ENCODE peak calls at places on chromosomes 4 and X, in six cellular contexts. J, D, Y, N, R and S are unnamed samples.

GRCh38 chr4:177016541-177017141 is 223.9 kb upstream of the VEGFC start:
- DNase-seq in J (peak), D (no peak), Y (no peak), N (no peak), R (no peak), S (no peak)

GRCh38 chr4:38488891-38489861 is 174.8 kb upstream of the KLF3 start:
- DNase-seq in J (no peak), D (no peak), Y (no peak), N (peak), R (no peak), S (no peak)

GRCh38 chrX:352582-353314 is 34.0 kb downstream of the PPP2R3B start:
- DNase-seq in J (no peak), D (no peak), Y (no peak), N (peak), R (no peak), S (no peak)

GRCh38 chr4:16827045-16827444 is 71.4 kb downstream of the LDB2 start:
- DNase-seq in J (no peak), D (no peak), Y (no peak), N (no peak), R (no peak), S (no peak)

GRCh38 chr4:63757919-63758318 is 651.3 kb downstream of the TECRL start:
- DNase-seq in J (no peak), D (no peak), Y (no peak), N (no peak), R (no peak), S (no peak)

GRCh38 chr4:82797591-82798081 is 960 bp downstream of the SCD5 start:
- DNase-seq in J (peak), D (no peak), Y (no peak), N (peak), R (no peak), S (peak)

GRCh38 chrX:46737462-46737861 is 21.5 kb downstream of the SLC9A7 start:
- DNase-seq in J (peak), D (no peak), Y (no peak), N (no peak), R (no peak), S (no peak)

GRCh38 chr4:71261633-71262121 is 77.1 kb upstream of the SLC4A4 start:
- DNase-seq in J (peak), D (no peak), Y (no peak), N (no peak), R (peak), S (no peak)

GRCh38 chrX:47483310-47484268 is 567 bp upstream of the ZNF41 start:
- DNase-seq in J (peak), D (no peak), Y (no peak), N (no peak), R (no peak), S (peak)

GRCh38 chr4:84852081-84852480 is 114.4 kb downstream of the WDFY3 start:
- DNase-seq in J (peak), D (peak), Y (no peak), N (no peak), R (no peak), S (no peak)

GRCh38 chr4:8340721-8341680 is 71.4 kb downstream of the HTRA3 start:
- DNase-seq in J (no peak), D (no peak), Y (no peak), N (no peak), R (no peak), S (no peak)

GRCh38 chrX:3346436-3347329 is at the start of gene MXRA5:
- DNase-seq in J (peak), D (no peak), Y (no peak), N (peak), R (no peak), S (no peak)

GRCh38 chrX:114964374-114964773 is 53.0 kb downstream of the IL13RA2 start:
- DNase-seq in J (no peak), D (no peak), Y (no peak), N (no peak), R (no peak), S (no peak)

GRCh38 chr4:176708771-176709311 is 83.9 kb downstream of the VEGFC start:
- DNase-seq in J (no peak), D (no peak), Y (no peak), N (no peak), R (no peak), S (no peak)

GRCh38 chr4:67575232-67575888 is 16.8 kb downstream of the STAP1 start:
- DNase-seq in J (no peak), D (no peak), Y (peak), N (no peak), R (peak), S (no peak)

GRCh38 chr4:182745268-182745667 is 171.9 kb downstream of the DCTD start:
- DNase-seq in J (no peak), D (no peak), Y (no peak), N (no peak), R (no peak), S (no peak)

GRCh38 chr4:180028682-180029081 is 2214.5 kb upstream of the TENM3 start:
- DNase-seq in J (peak), D (peak), Y (no peak), N (peak), R (peak), S (no peak)

GRCh38 chr4:142549248-142549647 is 296.9 kb downstream of the INPP4B start:
- DNase-seq in J (no peak), D (no peak), Y (no peak), N (no peak), R (no peak), S (peak)

GRCh38 chrX:150933945-150934350 is 35.5 kb upstream of the CD99L2 start:
- DNase-seq in J (no peak), D (no peak), Y (no peak), N (no peak), R (no peak), S (no peak)

GRCh38 chr4:15015170-15015569 is 12.9 kb downstream of the CPEB2 start:
- DNase-seq in J (no peak), D (no peak), Y (no peak), N (no peak), R (no peak), S (no peak)

GRCh38 chr4:39565925-39566630 is 38.8 kb upstream of the UGDH start:
- DNase-seq in J (peak), D (no peak), Y (no peak), N (no peak), R (no peak), S (peak)

GRCh38 chrX:112147206-112147605 is 64.6 kb upstream of the TRPC5 start:
- DNase-seq in J (peak), D (no peak), Y (peak), N (peak), R (no peak), S (peak)

GRCh38 chrX:9310596-9310995 is 154.3 kb upstream of the TBL1X start:
- DNase-seq in J (peak), D (no peak), Y (no peak), N (no peak), R (no peak), S (peak)

GRCh38 chr4:24477919-24478318 is 106.4 kb downstream of the DHX15 start:
- DNase-seq in J (peak), D (no peak), Y (no peak), N (no peak), R (no peak), S (no peak)

GRCh38 chr4:158996669-158997074 is 106.2 kb upstream of the RAPGEF2 start:
- DNase-seq in J (peak), D (peak), Y (no peak), N (no peak), R (no peak), S (peak)
- TF ChIP-seq CEBPB in J (peak), D (peak), Y (no peak), N (no peak), R (no peak), S (no peak)

GRCh38 chr4:55291227-55291629 is 54.8 kb upstream of the SRD5A3 start:
- DNase-seq in J (no peak), D (no peak), Y (no peak), N (no peak), R (no peak), S (no peak)
- TF ChIP-seq CEBPB in J (no peak), D (no peak), Y (no peak), N (no peak), R (no peak), S (no peak)

GRCh38 chr4:61320154-61320553 is 120.0 kb downstream of the ADGRL3 start:
- DNase-seq in J (peak), D (no peak), Y (no peak), N (no peak), R (no peak), S (no peak)
- TF ChIP-seq CEBPB in J (no peak), D (no peak), Y (no peak), N (no peak), R (no peak), S (no peak)

DNA sequence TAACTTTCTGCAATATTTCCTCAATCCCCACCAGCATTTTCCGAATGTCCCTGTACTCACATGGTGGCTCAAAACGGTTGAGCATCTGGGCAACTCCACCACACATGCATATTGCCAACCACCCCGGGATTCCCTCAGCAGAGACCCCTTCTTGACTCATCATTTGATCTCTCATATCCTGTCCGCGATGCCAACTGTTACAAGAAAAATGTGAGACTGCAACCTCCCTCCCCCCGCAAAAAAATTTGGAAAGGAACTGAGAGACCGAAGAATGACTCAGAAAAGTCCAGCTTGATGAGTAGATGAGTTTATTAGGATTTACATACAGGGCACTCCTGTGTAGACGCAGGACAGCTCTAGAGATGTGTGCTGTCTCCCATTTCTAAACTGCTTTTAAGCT is 561.4 kb downstream of the ZIC3 start:
- DNase-seq in J (no peak), D (no peak), Y (no peak), N (no peak), R (no peak), S (no peak)
- TF ChIP-seq CEBPB in J (no peak), D (no peak), Y (no peak), N (no peak), R (no peak), S (no peak)

DNA sequence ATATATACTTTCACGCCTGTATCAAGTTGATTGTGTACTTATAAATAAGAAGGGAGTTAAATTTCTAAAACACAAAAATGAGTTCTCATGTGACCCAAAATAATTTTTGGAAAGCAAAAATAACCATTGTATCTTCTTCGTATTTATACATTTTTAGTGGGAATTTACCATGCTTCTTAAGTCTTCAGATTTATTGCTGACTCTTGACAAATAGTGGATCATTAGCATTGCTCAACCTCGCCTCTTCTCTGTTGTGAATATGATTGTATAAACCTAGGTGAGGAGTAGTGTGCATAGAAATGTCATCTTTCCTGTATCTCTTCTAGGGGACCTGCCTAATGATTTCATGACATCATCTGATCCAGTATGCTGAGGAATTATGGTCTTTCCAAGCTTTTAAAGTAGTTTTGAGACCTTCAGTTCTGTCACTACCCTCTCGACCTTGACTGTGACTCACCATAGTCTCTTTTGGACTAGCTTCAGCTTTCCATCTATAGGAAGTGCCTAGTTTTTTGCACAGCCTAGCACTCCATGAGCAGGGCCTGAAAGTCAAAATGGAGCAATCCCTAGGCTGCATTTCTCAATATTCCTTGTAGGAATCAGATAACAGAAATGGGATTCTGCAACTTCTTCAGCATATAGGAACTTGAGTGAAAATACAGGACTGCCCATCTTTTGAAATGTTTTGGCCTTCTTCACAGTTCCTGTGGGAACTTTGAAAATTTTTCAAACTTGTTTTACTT is 157.6 kb downstream of the ARX start:
- DNase-seq in J (peak), D (no peak), Y (no peak), N (no peak), R (no peak), S (no peak)
- TF ChIP-seq CEBPB in J (peak), D (no peak), Y (peak), N (no peak), R (no peak), S (peak)

DNA sequence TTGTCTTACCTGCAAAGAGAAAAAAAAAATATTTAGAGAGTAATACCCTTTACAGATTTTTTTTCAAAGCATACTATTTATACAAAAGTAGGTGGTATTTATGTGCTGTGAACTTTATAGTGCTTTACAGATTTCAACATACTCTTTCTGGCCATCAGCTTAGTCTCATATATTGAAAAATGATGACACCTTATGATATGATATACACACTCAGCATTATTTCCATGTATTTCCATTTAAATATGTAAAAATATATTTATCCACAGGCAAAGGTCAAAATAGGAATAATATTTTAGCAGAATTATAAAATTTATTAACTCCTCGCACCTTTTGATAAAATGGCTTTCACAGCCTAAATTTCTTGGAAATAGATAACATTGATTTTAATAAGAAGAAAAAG is 815.8 kb upstream of the EPHA5 start:
- DNase-seq in J (no peak), D (no peak), Y (no peak), N (no peak), R (no peak), S (no peak)
- TF ChIP-seq CEBPB in J (no peak), D (no peak), Y (no peak), N (no peak), R (no peak), S (no peak)

GRCh38 chrX:115968436-115969252 is 201.9 kb upstream of the AGTR2 start:
- DNase-seq in J (no peak), D (peak), Y (no peak), N (peak), R (no peak), S (peak)
- TF ChIP-seq CEBPB in J (peak), D (peak), Y (peak), N (peak), R (no peak), S (peak)

GRCh38 chrX:19626230-19626629 is 110.9 kb upstream of the MAP3K15 start:
- DNase-seq in J (no peak), D (no peak), Y (no peak), N (no peak), R (no peak), S (no peak)

GRCh38 chrX:19627081-19627480 is 111.8 kb upstream of the MAP3K15 start:
- DNase-seq in J (no peak), D (no peak), Y (no peak), N (no peak), R (no peak), S (no peak)

GRCh38 chrX:19627533-19627932 is 112.2 kb upstream of the MAP3K15 start:
- DNase-seq in J (peak), D (no peak), Y (no peak), N (no peak), R (no peak), S (no peak)

GRCh38 chrX:19624754-19625153 is 109.4 kb upstream of the MAP3K15 start:
- DNase-seq in J (peak), D (no peak), Y (no peak), N (no peak), R (no peak), S (no peak)

DNA sequence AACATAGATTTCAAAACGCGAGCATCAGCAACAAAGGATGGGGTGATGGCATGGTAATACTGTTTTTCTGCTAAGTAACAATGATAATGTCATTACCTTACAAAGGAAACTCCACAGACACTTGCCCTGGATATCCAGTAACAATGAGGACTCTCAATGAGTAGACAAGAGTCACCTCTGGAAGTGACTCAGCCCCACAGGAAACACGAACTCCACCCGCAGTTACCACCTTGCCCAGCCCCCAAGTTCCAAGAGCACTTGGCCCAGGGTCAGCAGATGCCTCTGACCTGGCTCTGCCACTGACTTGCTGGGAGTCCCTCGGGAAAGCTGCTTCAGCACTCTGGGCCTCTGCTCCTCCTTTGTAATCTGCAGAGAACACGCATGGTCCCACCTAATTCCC is 110.3 kb upstream of the MAP3K15 start:
- DNase-seq in J (no peak), D (no peak), Y (no peak), N (no peak), R (no peak), S (peak)
- TF ChIP-seq CEBPB in J (no peak), D (no peak), Y (no peak), N (no peak), R (no peak), S (no peak)

GRCh38 chr4:10047967-10048366 is 26.7 kb upstream of the SLC2A9 start:
- DNase-seq in J (no peak), D (no peak), Y (no peak), N (no peak), R (no peak), S (no peak)
- TF ChIP-seq CEBPB in J (no peak), D (no peak), Y (no peak), N (no peak), R (no peak), S (no peak)